ENCODE peak calls at places on chromosome 2, in nine cellular contexts. One of them, this sample, is unnamed.

GRCh38 chr2:162677476-162677875 is 161.1 kb downstream of the KCNH7 start:
- DNase-seq in CD4-positive, alpha-beta memory T cell: no peak
- DNase-seq in ascending aorta: no peak
- DNase-seq in CD8-positive, alpha-beta memory T cell: no peak
- DNase-seq in lower lobe of right lung: no peak
- DNase-seq in H9: no peak
- DNase-seq in iPS DF 6.9: no peak
- DNase-seq in HCT116: no peak
- DNase-seq in A549: no peak
- DNase-seq in this sample: peak; percentile 58

GRCh38 chr2:46297546-46298271 is 502 bp downstream of the EPAS1 start:
- DNase-seq in ascending aorta: peak; percentile 32
- DNase-seq in CD8-positive, alpha-beta memory T cell: peak; percentile 64
- DNase-seq in HCT116: no peak
- DNase-seq in H9: peak; percentile 72
- DNase-seq in iPS DF 6.9: no peak
- DNase-seq in CD4-positive, alpha-beta memory T cell: peak; percentile 65
- DNase-seq in A549: peak; percentile 74
- DNase-seq in lower lobe of right lung: peak; percentile 91
- DNase-seq in this sample: peak; percentile 38

GRCh38 chr2:125004091-125004800 is 979.2 kb downstream of the CNTNAP5 start:
- DNase-seq in CD4-positive, alpha-beta memory T cell: no peak
- DNase-seq in H9: no peak
- DNase-seq in lower lobe of right lung: no peak
- DNase-seq in ascending aorta: no peak
- DNase-seq in CD8-positive, alpha-beta memory T cell: no peak
- DNase-seq in A549: no peak
- DNase-seq in HCT116: no peak
- DNase-seq in iPS DF 6.9: no peak
- DNase-seq in this sample: no peak

GRCh38 chr2:215378045-215378444 is 57.8 kb downstream of the FN1 start:
- DNase-seq in CD4-positive, alpha-beta memory T cell: no peak
- DNase-seq in lower lobe of right lung: no peak
- DNase-seq in H9: no peak
- DNase-seq in iPS DF 6.9: no peak
- DNase-seq in HCT116: no peak
- DNase-seq in A549: no peak
- DNase-seq in ascending aorta: no peak
- DNase-seq in CD8-positive, alpha-beta memory T cell: no peak
- DNase-seq in this sample: no peak

GRCh38 chr2:71348302-71348701 is 16.7 kb downstream of the ZNF638 start:
- DNase-seq in H9: no peak
- DNase-seq in ascending aorta: no peak
- DNase-seq in lower lobe of right lung: no peak
- DNase-seq in iPS DF 6.9: no peak
- DNase-seq in A549: peak; percentile 19
- DNase-seq in CD4-positive, alpha-beta memory T cell: peak; percentile 11
- DNase-seq in CD8-positive, alpha-beta memory T cell: no peak
- DNase-seq in HCT116: no peak
- DNase-seq in this sample: peak; percentile 43

GRCh38 chr2:29033172-29033571 is 41.2 kb downstream of the PCARE start:
- DNase-seq in HCT116: no peak
- DNase-seq in A549: peak; percentile 84
- DNase-seq in CD4-positive, alpha-beta memory T cell: no peak
- DNase-seq in ascending aorta: no peak
- DNase-seq in CD8-positive, alpha-beta memory T cell: no peak
- DNase-seq in iPS DF 6.9: peak; percentile 27
- DNase-seq in lower lobe of right lung: no peak
- DNase-seq in H9: peak; percentile 57
- DNase-seq in this sample: no peak

GRCh38 chr2:237556773-237557632 is 9.4 kb upstream of the PRLH start:
- DNase-seq in lower lobe of right lung: no peak
- DNase-seq in CD8-positive, alpha-beta memory T cell: no peak
- DNase-seq in H9: no peak
- DNase-seq in ascending aorta: no peak
- DNase-seq in A549: no peak
- DNase-seq in iPS DF 6.9: no peak
- DNase-seq in HCT116: no peak
- DNase-seq in CD4-positive, alpha-beta memory T cell: no peak
- DNase-seq in this sample: no peak

GRCh38 chr2:20212459-20212870 is 12.5 kb downstream of the SDC1 start:
- DNase-seq in H9: no peak
- DNase-seq in iPS DF 6.9: no peak
- DNase-seq in A549: no peak
- DNase-seq in HCT116: no peak
- DNase-seq in CD8-positive, alpha-beta memory T cell: no peak
- DNase-seq in ascending aorta: no peak
- DNase-seq in lower lobe of right lung: peak; percentile 46
- DNase-seq in CD4-positive, alpha-beta memory T cell: no peak
- DNase-seq in this sample: peak; percentile 73

GRCh38 chr2:169716938-169717690 is 16.5 kb upstream of the KLHL23 start:
- DNase-seq in lower lobe of right lung: no peak
- DNase-seq in iPS DF 6.9: no peak
- DNase-seq in H9: no peak
- DNase-seq in A549: peak; percentile 57
- DNase-seq in CD8-positive, alpha-beta memory T cell: no peak
- DNase-seq in CD4-positive, alpha-beta memory T cell: no peak
- DNase-seq in ascending aorta: no peak
- DNase-seq in HCT116: no peak
- DNase-seq in this sample: peak; percentile 42

GRCh38 chr2:33788044-33788443 is 188.9 kb upstream of the FAM98A start:
- DNase-seq in lower lobe of right lung: no peak
- DNase-seq in H9: no peak
- DNase-seq in ascending aorta: no peak
- DNase-seq in iPS DF 6.9: no peak
- DNase-seq in CD4-positive, alpha-beta memory T cell: no peak
- DNase-seq in A549: no peak
- DNase-seq in CD8-positive, alpha-beta memory T cell: no peak
- DNase-seq in HCT116: no peak
- DNase-seq in this sample: peak; percentile 14

GRCh38 chr2:144406111-144406788 is 113.7 kb downstream of the ZEB2 start:
- DNase-seq in A549: no peak
- DNase-seq in lower lobe of right lung: no peak
- DNase-seq in HCT116: no peak
- DNase-seq in CD4-positive, alpha-beta memory T cell: no peak
- DNase-seq in H9: no peak
- DNase-seq in iPS DF 6.9: no peak
- DNase-seq in CD8-positive, alpha-beta memory T cell: no peak
- DNase-seq in ascending aorta: no peak
- DNase-seq in this sample: peak; percentile 24

GRCh38 chr2:240591784-240592183 is 5.2 kb downstream of the CAPN10 start:
- DNase-seq in ascending aorta: peak; percentile 7
- DNase-seq in H9: no peak
- DNase-seq in CD4-positive, alpha-beta memory T cell: no peak
- DNase-seq in HCT116: no peak
- DNase-seq in A549: no peak
- DNase-seq in iPS DF 6.9: no peak
- DNase-seq in lower lobe of right lung: peak; percentile 39
- DNase-seq in CD8-positive, alpha-beta memory T cell: no peak
- DNase-seq in this sample: no peak

GRCh38 chr2:219511547-219512325 is 2.5 kb upstream of the ASIC4 start:
- DNase-seq in lower lobe of right lung: no peak
- DNase-seq in HCT116: no peak
- DNase-seq in H9: no peak
- DNase-seq in A549: no peak
- DNase-seq in CD8-positive, alpha-beta memory T cell: no peak
- DNase-seq in iPS DF 6.9: no peak
- DNase-seq in ascending aorta: no peak
- DNase-seq in CD4-positive, alpha-beta memory T cell: no peak
- DNase-seq in this sample: no peak

GRCh38 chr2:158979775-158980174 is 11.3 kb downstream of the TANC1 start:
- DNase-seq in A549: no peak
- DNase-seq in iPS DF 6.9: no peak
- DNase-seq in lower lobe of right lung: no peak
- DNase-seq in ascending aorta: no peak
- DNase-seq in HCT116: no peak
- DNase-seq in CD4-positive, alpha-beta memory T cell: no peak
- DNase-seq in CD8-positive, alpha-beta memory T cell: no peak
- DNase-seq in H9: no peak
- DNase-seq in this sample: no peak

GRCh38 chr2:73821227-73821626 is 7.5 kb upstream of the STAMBP start:
- DNase-seq in H9: no peak
- DNase-seq in iPS DF 6.9: no peak
- DNase-seq in lower lobe of right lung: no peak
- DNase-seq in ascending aorta: no peak
- DNase-seq in CD4-positive, alpha-beta memory T cell: no peak
- DNase-seq in CD8-positive, alpha-beta memory T cell: no peak
- DNase-seq in HCT116: no peak
- DNase-seq in A549: no peak
- DNase-seq in this sample: no peak

GRCh38 chr2:181178823-181179412 is 198.5 kb downstream of the UBE2E3 start:
- DNase-seq in H9: peak; percentile 36
- DNase-seq in lower lobe of right lung: no peak
- DNase-seq in HCT116: peak; percentile 27
- DNase-seq in CD4-positive, alpha-beta memory T cell: peak; percentile 43
- DNase-seq in iPS DF 6.9: peak; percentile 33
- DNase-seq in ascending aorta: no peak
- DNase-seq in A549: peak; percentile 13
- DNase-seq in CD8-positive, alpha-beta memory T cell: peak; percentile 23
- DNase-seq in this sample: no peak

GRCh38 chr2:182372661-182373060 is 54.2 kb downstream of the PDE1A start:
- DNase-seq in ascending aorta: no peak
- DNase-seq in CD8-positive, alpha-beta memory T cell: no peak
- DNase-seq in lower lobe of right lung: no peak
- DNase-seq in iPS DF 6.9: no peak
- DNase-seq in H9: no peak
- DNase-seq in A549: peak; percentile 82
- DNase-seq in HCT116: peak; percentile 82
- DNase-seq in CD4-positive, alpha-beta memory T cell: no peak
- DNase-seq in this sample: peak; percentile 93

GRCh38 chr2:40105593-40105992 is 326.5 kb upstream of the THUMPD2 start:
- DNase-seq in ascending aorta: no peak
- DNase-seq in iPS DF 6.9: no peak
- DNase-seq in H9: no peak
- DNase-seq in CD8-positive, alpha-beta memory T cell: no peak
- DNase-seq in A549: no peak
- DNase-seq in lower lobe of right lung: no peak
- DNase-seq in HCT116: no peak
- DNase-seq in CD4-positive, alpha-beta memory T cell: no peak
- DNase-seq in this sample: no peak
- H3K4me1 ChIP-seq in ascending aorta: peaks cover 6% of the 10 kb centered on the region
- H3K4me1 ChIP-seq in iPS DF 6.9: no peaks in the 10 kb centered on the region
- H3K4me1 ChIP-seq in H9: peaks cover 2% of the 10 kb centered on the region
- H3K4me1 ChIP-seq in CD8-positive, alpha-beta memory T cell: no peaks in the 10 kb centered on the region
- H3K4me1 ChIP-seq in A549: no peaks in the 10 kb centered on the region
- H3K4me1 ChIP-seq in lower lobe of right lung: no peaks in the 10 kb centered on the region
- H3K4me1 ChIP-seq in HCT116: no peaks in the 10 kb centered on the region
- H3K4me1 ChIP-seq in CD4-positive, alpha-beta memory T cell: no peaks in the 10 kb centered on the region
- H3K4me1 ChIP-seq in this sample: peaks cover 2% of the 10 kb centered on the region

DNA sequence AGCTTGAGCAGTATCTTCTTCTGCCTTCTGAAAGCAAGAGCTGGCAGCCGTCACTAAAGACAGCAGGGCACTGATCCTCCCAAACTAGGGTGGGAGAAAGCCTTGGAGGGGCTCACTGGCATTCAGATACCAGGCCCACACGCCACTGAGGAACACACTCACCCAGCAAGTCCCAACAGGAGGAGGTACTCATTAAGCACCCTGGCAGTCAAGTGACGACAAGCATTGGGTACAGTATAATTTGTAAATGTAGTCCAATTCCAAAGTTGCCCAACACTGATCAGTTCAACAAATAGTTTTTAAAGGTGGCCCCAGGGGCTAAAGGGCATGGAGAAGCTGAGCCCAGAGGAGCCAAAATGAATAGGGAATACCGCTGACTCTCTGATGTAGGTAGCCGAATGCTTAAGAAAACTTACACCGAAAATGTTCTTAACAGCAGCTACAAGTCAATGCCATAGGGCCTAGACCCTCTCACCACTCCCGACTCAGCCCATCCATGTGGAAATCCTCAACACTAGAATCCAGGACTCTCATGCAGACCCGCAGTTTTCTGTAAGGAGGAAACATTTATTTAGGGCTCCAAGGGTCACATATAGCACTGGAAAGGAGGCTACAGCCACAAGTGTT is 9.9 kb downstream of the LIMS2 start:
- DNase-seq in lower lobe of right lung: no peak
- DNase-seq in ascending aorta: no peak
- DNase-seq in CD4-positive, alpha-beta memory T cell: no peak
- DNase-seq in H9: no peak
- DNase-seq in iPS DF 6.9: no peak
- DNase-seq in HCT116: no peak
- DNase-seq in CD8-positive, alpha-beta memory T cell: no peak
- DNase-seq in A549: no peak
- DNase-seq in this sample: no peak
- H3K4me1 ChIP-seq in lower lobe of right lung: peaks cover 50% of the 10 kb centered on the region
- H3K4me1 ChIP-seq in ascending aorta: peaks cover 64% of the 10 kb centered on the region
- H3K4me1 ChIP-seq in CD4-positive, alpha-beta memory T cell: no peaks in the 10 kb centered on the region
- H3K4me1 ChIP-seq in H9: no peaks in the 10 kb centered on the region
- H3K4me1 ChIP-seq in iPS DF 6.9: no peaks in the 10 kb centered on the region
- H3K4me1 ChIP-seq in HCT116: peaks cover 8% of the 10 kb centered on the region
- H3K4me1 ChIP-seq in CD8-positive, alpha-beta memory T cell: no peaks in the 10 kb centered on the region
- H3K4me1 ChIP-seq in A549: no peaks in the 10 kb centered on the region
- H3K4me1 ChIP-seq in this sample: peaks cover 25% of the 10 kb centered on the region

DNA sequence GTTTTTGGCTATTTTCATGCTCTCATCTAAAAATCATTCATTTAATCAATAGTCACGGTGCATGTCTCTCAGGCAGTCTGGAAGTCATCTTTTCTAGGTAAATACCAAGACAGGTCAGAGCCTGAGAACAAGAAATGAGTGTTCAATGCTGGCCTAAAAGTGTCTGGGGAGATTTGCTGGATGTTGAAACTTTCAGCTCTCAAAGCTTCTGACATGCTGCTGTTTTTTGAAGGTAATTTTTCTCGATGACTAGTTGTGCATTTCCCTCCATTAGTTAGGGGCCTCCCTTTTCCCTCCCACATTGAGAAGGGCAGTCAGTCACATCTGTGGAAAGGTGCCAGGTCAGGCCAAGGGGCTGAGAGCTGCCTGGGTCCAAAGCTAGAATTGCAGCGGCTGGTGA is 115.6 kb downstream of the LPIN1 start:
- DNase-seq in CD8-positive, alpha-beta memory T cell: no peak
- DNase-seq in H9: no peak
- DNase-seq in lower lobe of right lung: no peak
- DNase-seq in A549: no peak
- DNase-seq in ascending aorta: no peak
- DNase-seq in HCT116: no peak
- DNase-seq in iPS DF 6.9: no peak
- DNase-seq in CD4-positive, alpha-beta memory T cell: no peak
- DNase-seq in this sample: no peak
- H3K4me1 ChIP-seq in CD8-positive, alpha-beta memory T cell: peaks cover 7% of the 10 kb centered on the region
- H3K4me1 ChIP-seq in H9: no peaks in the 10 kb centered on the region
- H3K4me1 ChIP-seq in lower lobe of right lung: peaks cover 16% of the 10 kb centered on the region
- H3K4me1 ChIP-seq in A549: no peaks in the 10 kb centered on the region
- H3K4me1 ChIP-seq in ascending aorta: peaks cover 6% of the 10 kb centered on the region
- H3K4me1 ChIP-seq in HCT116: peaks cover 11% of the 10 kb centered on the region
- H3K4me1 ChIP-seq in iPS DF 6.9: peaks cover 2% of the 10 kb centered on the region
- H3K4me1 ChIP-seq in CD4-positive, alpha-beta memory T cell: peaks cover 22% of the 10 kb centered on the region
- H3K4me1 ChIP-seq in this sample: peaks cover 3% of the 10 kb centered on the region

GRCh38 chr2:42971381-42971780 is 179.0 kb upstream of the HAAO start:
- DNase-seq in ascending aorta: no peak
- DNase-seq in CD4-positive, alpha-beta memory T cell: no peak
- DNase-seq in lower lobe of right lung: no peak
- DNase-seq in iPS DF 6.9: no peak
- DNase-seq in H9: no peak
- DNase-seq in A549: no peak
- DNase-seq in CD8-positive, alpha-beta memory T cell: no peak
- DNase-seq in HCT116: no peak
- DNase-seq in this sample: no peak
- H3K4me1 ChIP-seq in ascending aorta: peaks cover 30% of the 10 kb centered on the region
- H3K4me1 ChIP-seq in CD4-positive, alpha-beta memory T cell: no peaks in the 10 kb centered on the region
- H3K4me1 ChIP-seq in lower lobe of right lung: peaks cover 17% of the 10 kb centered on the region
- H3K4me1 ChIP-seq in iPS DF 6.9: no peaks in the 10 kb centered on the region
- H3K4me1 ChIP-seq in H9: no peaks in the 10 kb centered on the region
- H3K4me1 ChIP-seq in A549: peaks cover 21% of the 10 kb centered on the region
- H3K4me1 ChIP-seq in CD8-positive, alpha-beta memory T cell: no peaks in the 10 kb centered on the region
- H3K4me1 ChIP-seq in HCT116: peaks cover 4% of the 10 kb centered on the region
- H3K4me1 ChIP-seq in this sample: peaks cover 38% of the 10 kb centered on the region

This sample was measured in mesenchymal stem cell.